ENCODE peak calls at places on chromosome 11, in nine cellular contexts. E, O, N, F, M, S, G, Z and C are unnamed samples. For H3K4me1, the result is how much of the 10 kb centered on the place peaks cover.

GRCh38 chr11:27571151-27571840 is 64.7 kb upstream of the LIN7C start:
- DNase-seq in Z (peak), G (no peak), F (peak), O (no peak), N (no peak), S (no peak), E (no peak), M (peak), C (no peak)

GRCh38 chr11:123478352-123478986 is 48.4 kb downstream of the GRAMD1B start:
- DNase-seq in N (peak), G (peak), F (peak), Z (peak), O (peak), S (peak), E (peak), M (peak), C (peak)

GRCh38 chr11:70471254-70471653 is 72.9 kb downstream of the CTTN start:
- DNase-seq in S (no peak), E (peak), M (no peak), N (no peak), Z (peak), G (peak), O (no peak), F (peak), C (no peak)

GRCh38 chr11:46291441-46292143 is 14.1 kb downstream of the CREB3L1 start:
- DNase-seq in M (peak), F (peak), N (peak), E (no peak), O (no peak), G (peak), S (no peak), Z (peak), C (no peak)

GRCh38 chr11:71179877-71180276 is 72.5 kb downstream of the SHANK2 start:
- DNase-seq in G (peak), N (no peak), M (no peak), S (no peak), O (no peak), E (no peak), Z (no peak), F (no peak), C (no peak)

GRCh38 chr11:126431401-126432064 is 76.0 kb downstream of the ST3GAL4 start:
- DNase-seq in Z (no peak), F (no peak), G (peak), E (no peak), S (no peak), N (peak), M (peak), O (peak), C (no peak)

GRCh38 chr11:125918140-125918840 is 14.0 kb downstream of the DDX25 start:
- DNase-seq in S (no peak), N (no peak), E (no peak), F (peak), G (no peak), O (no peak), Z (no peak), M (no peak), C (no peak)

GRCh38 chr11:35144103-35144741 is 5.3 kb downstream of the CD44 start:
- DNase-seq in O (no peak), G (no peak), S (no peak), E (peak), F (no peak), Z (no peak), M (peak), N (no peak), C (no peak)

GRCh38 chr11:35063453-35063852 is 75.5 kb upstream of the CD44 start:
- DNase-seq in F (no peak), Z (no peak), S (no peak), O (no peak), M (no peak), G (no peak), E (no peak), N (no peak), C (no peak)

GRCh38 chr11:58968251-58968711 is 29.0 kb downstream of the GLYATL1 start:
- DNase-seq in S (no peak), M (no peak), N (no peak), G (no peak), E (no peak), F (peak), Z (no peak), O (no peak), C (no peak)

GRCh38 chr11:28697920-28698827 is 590.0 kb downstream of the METTL15 start:
- DNase-seq in S (no peak), G (no peak), Z (peak), N (peak), F (peak), O (peak), E (no peak), M (peak), C (no peak)

GRCh38 chr11:95684701-95685100 is 104.9 kb downstream of the FAM76B start:
- DNase-seq in M (no peak), F (no peak), N (no peak), Z (no peak), G (no peak), S (no peak), O (no peak), E (no peak), C (no peak)

GRCh38 chr11:88089134-88089533 is 86.1 kb downstream of the RAB38 start:
- DNase-seq in G (no peak), M (no peak), O (no peak), F (no peak), E (no peak), N (no peak), S (no peak), Z (no peak), C (no peak)

GRCh38 chr11:57885298-57886035 is 123.9 kb downstream of the CTNND1 start:
- DNase-seq in S (no peak), O (no peak), F (peak), Z (peak), E (no peak), G (no peak), N (no peak), M (peak), C (no peak)

GRCh38 chr11:66143264-66143566 is 73.1 kb downstream of the PACS1 start:
- DNase-seq in O (no peak), E (no peak), Z (no peak), S (no peak), N (no peak), F (no peak), M (no peak), G (no peak), C (no peak)

GRCh38 chr11:120231963-120232362 is 8.0 kb upstream of the POU2F3 start:
- DNase-seq in G (no peak), N (no peak), O (no peak), E (no peak), F (no peak), Z (no peak), M (no peak), S (no peak), C (no peak)

GRCh38 chr11:3735827-3736226 is 61.5 kb downstream of the NUP98 start:
- DNase-seq in G (no peak), S (no peak), M (peak), E (no peak), Z (no peak), F (no peak), N (no peak), O (no peak), C (no peak)

GRCh38 chr11:77155556-77156130 is 27.6 kb downstream of the MYO7A start:
- DNase-seq in G (no peak), M (no peak), O (no peak), E (no peak), S (no peak), F (no peak), N (no peak), Z (no peak), C (no peak)

GRCh38 chr11:46920709-46921108 is 2.4 kb upstream of the LRP4 start:
- DNase-seq in Z (no peak), O (no peak), F (no peak), M (peak), N (no peak), E (no peak), S (no peak), G (peak), C (no peak)

GRCh38 chr11:129460714-129461113 is 85.1 kb downstream of the BARX2 start:
- DNase-seq in N (no peak), E (no peak), S (no peak), F (no peak), G (no peak), O (no peak), Z (no peak), M (no peak), C (no peak)

GRCh38 chr11:35174666-35175065 is 35.7 kb downstream of the CD44 start:
- DNase-seq in S (no peak), G (no peak), Z (no peak), F (no peak), E (no peak), O (no peak), M (peak), N (no peak), C (no peak)

GRCh38 chr11:47377571-47378010 is 756 bp downstream of the SPI1 start:
- DNase-seq in Z (no peak), O (peak), N (no peak), G (no peak), S (no peak), M (no peak), F (no peak), E (no peak), C (no peak)

GRCh38 chr11:9277176-9277575 is 12.0 kb upstream of the DENND5A start:
- DNase-seq in G (no peak), Z (no peak), E (no peak), N (no peak), M (no peak), O (no peak), S (no peak), F (no peak), C (no peak)

GRCh38 chr11:9274499-9275228 is 9.5 kb upstream of the DENND5A start:
- DNase-seq in O (peak), E (no peak), Z (no peak), N (no peak), G (no peak), F (no peak), S (no peak), M (no peak), C (no peak)

GRCh38 chr11:9276571-9276970 is 11.4 kb upstream of the DENND5A start:
- DNase-seq in O (no peak), Z (no peak), E (no peak), M (no peak), S (no peak), N (no peak), F (no peak), G (no peak), C (no peak)

GRCh38 chr11:9269492-9270030 is 4.4 kb upstream of the DENND5A start:
- DNase-seq in E (no peak), M (no peak), S (no peak), G (peak), Z (peak), F (no peak), O (no peak), N (no peak), C (no peak)

DNA sequence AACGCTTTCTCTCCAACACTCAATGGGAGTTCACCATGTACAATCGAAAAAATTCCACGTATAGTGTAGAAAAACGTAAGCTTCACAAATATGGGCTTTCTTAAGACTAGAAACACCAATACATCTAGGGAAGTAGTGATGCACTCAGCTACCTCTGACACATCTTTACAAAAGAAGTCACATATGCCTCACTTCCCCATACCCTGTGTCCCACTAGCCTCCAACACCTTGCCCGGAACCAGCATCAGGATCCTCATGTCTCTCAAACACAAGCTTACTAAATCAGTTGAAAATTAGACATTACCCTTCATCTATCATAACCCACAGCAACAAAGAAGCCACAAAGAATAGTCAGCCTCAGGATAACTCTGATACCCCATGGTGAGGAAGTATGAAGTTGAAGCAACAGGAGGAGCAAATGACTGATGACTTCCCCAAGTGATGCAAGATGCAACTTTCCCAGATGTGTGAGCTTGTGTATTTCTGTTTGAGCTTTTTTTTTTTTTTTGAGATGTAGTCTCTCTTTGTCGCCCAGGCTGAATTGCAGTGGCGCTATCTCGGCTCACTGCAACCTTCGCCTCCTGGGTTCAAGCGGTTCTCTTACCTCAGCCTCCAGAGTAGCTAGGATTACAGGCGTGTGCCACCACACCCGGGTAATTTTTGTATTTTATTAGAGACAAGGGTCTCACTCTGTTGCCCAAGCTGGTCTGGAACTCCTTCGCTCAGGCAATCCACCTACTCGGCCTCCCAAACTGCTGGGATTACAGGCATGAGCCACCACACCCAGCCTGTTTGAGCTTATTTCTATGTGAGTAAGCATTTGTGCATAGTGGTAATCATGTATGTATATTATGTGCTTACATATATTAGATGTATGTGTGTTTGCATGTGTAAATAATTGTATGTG is 8.5 kb upstream of the DENND5A start:
- DNase-seq in S (no peak), O (no peak), E (no peak), Z (no peak), M (peak), N (no peak), G (no peak), F (no peak), C (no peak)
- H3K4me1 ChIP-seq in S (under half), O (under half), E (under half), Z (under half), M (under half), N (under half), G (under half), F (under half), C (under half)

GRCh38 chr11:114078423-114078822 is 18.9 kb downstream of the ZBTB16 start:
- DNase-seq in F (no peak), E (no peak), O (no peak), S (no peak), M (no peak), N (no peak), Z (no peak), G (peak), C (no peak)
- H3K4me1 ChIP-seq in F (under half), E (under half), O (half or more), S (under half), M (under half), N (half or more), Z (under half), G (under half), C (half or more)

DNA sequence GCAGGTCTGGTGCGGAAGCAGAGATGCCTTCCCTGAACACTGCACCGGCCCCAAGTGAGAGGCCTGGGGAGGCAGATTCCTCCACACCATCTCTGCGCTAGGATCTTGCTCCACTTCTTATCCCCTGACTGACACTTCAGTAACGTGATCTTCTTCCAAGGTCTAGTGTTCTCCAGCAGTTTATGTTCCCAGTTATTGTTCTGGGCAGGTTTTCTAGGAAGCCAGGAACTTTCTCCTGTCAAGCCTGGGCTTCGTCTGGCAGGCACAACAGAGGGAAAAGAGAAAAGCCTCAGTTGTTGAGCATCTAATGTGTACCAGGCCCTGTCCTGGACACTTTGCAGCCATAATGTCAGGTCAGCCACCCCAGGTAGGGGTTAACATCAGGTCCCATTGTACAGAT is 10.5 kb downstream of the CD82 start:
- DNase-seq in M (no peak), O (no peak), N (no peak), S (no peak), G (no peak), F (no peak), Z (no peak), E (no peak), C (no peak)
- H3K4me1 ChIP-seq in M (under half), O (half or more), N (under half), S (under half), G (under half), F (under half), Z (under half), E (half or more), C (half or more)

GRCh38 chr11:68315581-68315920 is 3.2 kb downstream of the LRP5 start:
- DNase-seq in O (no peak), N (no peak), Z (no peak), G (no peak), F (no peak), S (no peak), M (no peak), E (no peak), C (no peak)
- H3K4me1 ChIP-seq in O (under half), N (half or more), Z (under half), G (under half), F (under half), S (half or more), M (under half), E (under half), C (under half)

DNA sequence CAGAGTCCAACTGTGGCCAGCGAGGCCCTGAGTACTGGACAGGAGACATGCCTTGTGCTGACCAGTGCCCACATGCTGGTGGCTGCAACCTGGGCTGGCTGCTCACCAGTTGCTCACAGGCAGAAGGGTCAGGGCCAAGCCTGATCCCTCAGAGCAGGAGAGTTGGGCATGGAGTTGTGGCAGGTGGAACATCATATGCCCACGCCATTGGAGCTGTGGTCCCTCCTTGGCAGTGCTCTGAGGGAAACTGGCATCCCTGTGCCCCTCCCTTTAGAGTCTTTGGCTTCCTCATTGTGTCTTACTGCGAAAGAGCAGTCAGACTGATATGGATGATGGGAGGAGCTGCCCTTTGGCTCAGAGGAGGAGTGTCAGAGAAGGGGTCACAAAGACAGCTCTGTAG is 3.2 kb upstream of the MYEOV start:
- DNase-seq in G (no peak), N (no peak), M (no peak), F (no peak), S (no peak), O (no peak), E (no peak), Z (no peak), C (no peak)
- H3K4me1 ChIP-seq in G (under half), N (under half), M (under half), F (under half), S (under half), O (under half), E (under half), Z (under half), C (under half)